ENCODE peak calls at places on chromosome 21, in seven cellular contexts. R is tibial nerve, G is AG04450, I is fibroblast of mammary gland, S is GM20000, T is heart left ventricle, B is MM.1S. L is an unnamed sample.

GRCh38 chr21:30408782-30409494 is 13.1 kb downstream of the KRTAP13-1 start:
- DNase-seq in R (no peak), G (no peak), I (peak; percentile 84), S (no peak), T (peak; percentile 34), B (peak; percentile 68), L (peak; percentile 42)

GRCh38 chr21:35116777-35117176 is 67.7 kb upstream of the RUNX1 start:
- DNase-seq in R (no peak), G (no peak), I (no peak), S (no peak), T (no peak), B (no peak), L (no peak)

GRCh38 chr21:16264314-16264713 is 534.5 kb downstream of the USP25 start:
- DNase-seq in R (no peak), G (no peak), I (peak; percentile 48), S (no peak), T (no peak), B (no peak), L (no peak)

GRCh38 chr21:46643379-46644177 is 8.1 kb downstream of the PRMT2 start:
- DNase-seq in R (no peak), G (no peak), I (no peak), S (no peak), T (no peak), B (no peak), L (no peak)

GRCh38 chr21:38386967-38387366 is 111.3 kb downstream of the ERG start:
- DNase-seq in R (no peak), G (no peak), I (no peak), S (no peak), T (no peak), B (peak; percentile 20), L (no peak)

GRCh38 chr21:39184050-39184980 is 1.1 kb upstream of the PSMG1 start:
- DNase-seq in R (no peak), G (no peak), I (no peak), S (no peak), T (no peak), B (peak; percentile 42), L (no peak)

GRCh38 chr21:35037384-35038105 is 11.6 kb downstream of the RUNX1 start:
- DNase-seq in R (no peak), G (no peak), I (no peak), S (no peak), T (no peak), B (no peak), L (no peak)

GRCh38 chr21:39125752-39126485 is 57.3 kb downstream of the PSMG1 start:
- DNase-seq in R (no peak), G (peak; percentile 49), I (peak; percentile 82), S (peak; percentile 40), T (peak; percentile 46), B (peak; percentile 31), L (no peak)

GRCh38 chr21:34553199-34553952 is 41.4 kb upstream of the KCNE1 start:
- DNase-seq in R (no peak), G (no peak), I (peak; percentile 86), S (no peak), T (no peak), B (no peak), L (no peak)

GRCh38 chr21:35204125-35204524 is 155.0 kb upstream of the RUNX1 start:
- DNase-seq in R (no peak), G (no peak), I (peak; percentile 56), S (no peak), T (no peak), B (no peak), L (no peak)

GRCh38 chr21:40041446-40041845 is 174.2 kb downstream of the PCP4 start:
- DNase-seq in R (no peak), G (no peak), I (no peak), S (no peak), T (no peak), B (peak; percentile 57), L (no peak)

GRCh38 chr21:14263879-14264278 is 47.9 kb downstream of the RBM11 start:
- DNase-seq in R (no peak), G (no peak), I (no peak), S (no peak), T (no peak), B (no peak), L (no peak)

GRCh38 chr21:43717166-43717853 is 1.6 kb upstream of the PDXK start:
- DNase-seq in R (no peak), G (no peak), I (no peak), S (no peak), T (no peak), B (peak; percentile 79), L (no peak)

GRCh38 chr21:34204481-34205439 is 131.4 kb downstream of the MRPS6 start:
- DNase-seq in R (no peak), G (no peak), I (no peak), S (no peak), T (no peak), B (no peak), L (no peak)

GRCh38 chr21:38925923-38926322 is 120.2 kb downstream of the ETS2 start:
- DNase-seq in R (no peak), G (peak; percentile 55), I (peak; percentile 92), S (no peak), T (peak; percentile 74), B (no peak), L (no peak)

GRCh38 chr21:39451332-39452206 is at the start of gene SH3BGR:
- DNase-seq in R (peak; percentile 31), G (no peak), I (no peak), S (no peak), T (peak; percentile 88), B (no peak), L (no peak)

GRCh38 chr21:39845581-39846130 is 21.6 kb upstream of the PCP4 start:
- DNase-seq in R (no peak), G (no peak), I (no peak), S (no peak), T (no peak), B (no peak), L (no peak)

GRCh38 chr21:38950388-38951094 is 144.8 kb downstream of the ETS2 start:
- DNase-seq in R (no peak), G (no peak), I (peak; percentile 48), S (no peak), T (no peak), B (no peak), L (no peak)

GRCh38 chr21:16033193-16033592 is 303.4 kb downstream of the USP25 start:
- DNase-seq in R (no peak), G (no peak), I (no peak), S (no peak), T (no peak), B (no peak), L (no peak)

GRCh38 chr21:33541105-33541711 is 709 bp downstream of the GART start:
- DNase-seq in R (no peak), G (no peak), I (peak; percentile 28), S (peak; percentile 15), T (no peak), B (peak; percentile 62), L (no peak)

GRCh38 chr21:39060485-39061099 is 122.7 kb downstream of the PSMG1 start:
- DNase-seq in R (no peak), G (no peak), I (no peak), S (no peak), T (no peak), B (no peak), L (no peak)

GRCh38 chr21:19553930-19554615 is 1150.5 kb upstream of the TMPRSS15 start:
- DNase-seq in R (no peak), G (no peak), I (no peak), S (no peak), T (no peak), B (no peak), L (no peak)

GRCh38 chr21:35217504-35218060 is 168.5 kb upstream of the RUNX1 start:
- DNase-seq in R (no peak), G (no peak), I (peak; percentile 85), S (no peak), T (no peak), B (peak; percentile 46), L (no peak)

GRCh38 chr21:34526618-34527290 is 14.7 kb upstream of the KCNE1 start:
- DNase-seq in R (peak; percentile 44), G (peak; percentile 100), I (peak; percentile 100), S (peak; percentile 36), T (peak; percentile 85), B (peak; percentile 80), L (no peak)

GRCh38 chr21:14881863-14882262 is 182.9 kb downstream of the NRIP1 start:
- DNase-seq in R (no peak), G (no peak), I (no peak), S (no peak), T (no peak), B (no peak), L (no peak)

GRCh38 chr21:32414579-32415358 is 2.3 kb downstream of the EVA1C start:
- DNase-seq in R (no peak), G (no peak), I (peak; percentile 67), S (no peak), T (no peak), B (no peak), L (no peak)
- TF ChIP-seq CTCF in R (no peak), G (peak; percentile 56), I (peak; percentile 60), S (no peak), T (peak; percentile 28), B (no peak), L (no peak)

GRCh38 chr21:18373631-18374030 is 30.0 kb downstream of the TMPRSS15 start:
- DNase-seq in R (no peak), G (no peak), I (no peak), S (no peak), T (no peak), B (no peak), L (no peak)

GRCh38 chr21:18370292-18370691 is 33.3 kb downstream of the TMPRSS15 start:
- DNase-seq in R (no peak), G (no peak), I (no peak), S (no peak), T (no peak), B (no peak), L (no peak)

GRCh38 chr21:18368193-18368592 is 35.4 kb downstream of the TMPRSS15 start:
- DNase-seq in R (no peak), G (no peak), I (no peak), S (no peak), T (no peak), B (no peak), L (no peak)

GRCh38 chr21:18369115-18369514 is 34.5 kb downstream of the TMPRSS15 start:
- DNase-seq in R (no peak), G (no peak), I (peak; percentile 16), S (no peak), T (no peak), B (peak; percentile 80), L (no peak)
- TF ChIP-seq CTCF in R (no peak), G (no peak), I (peak; percentile 13), S (no peak), T (no peak), B (peak; percentile 63), L (peak; percentile 22)

DNA sequence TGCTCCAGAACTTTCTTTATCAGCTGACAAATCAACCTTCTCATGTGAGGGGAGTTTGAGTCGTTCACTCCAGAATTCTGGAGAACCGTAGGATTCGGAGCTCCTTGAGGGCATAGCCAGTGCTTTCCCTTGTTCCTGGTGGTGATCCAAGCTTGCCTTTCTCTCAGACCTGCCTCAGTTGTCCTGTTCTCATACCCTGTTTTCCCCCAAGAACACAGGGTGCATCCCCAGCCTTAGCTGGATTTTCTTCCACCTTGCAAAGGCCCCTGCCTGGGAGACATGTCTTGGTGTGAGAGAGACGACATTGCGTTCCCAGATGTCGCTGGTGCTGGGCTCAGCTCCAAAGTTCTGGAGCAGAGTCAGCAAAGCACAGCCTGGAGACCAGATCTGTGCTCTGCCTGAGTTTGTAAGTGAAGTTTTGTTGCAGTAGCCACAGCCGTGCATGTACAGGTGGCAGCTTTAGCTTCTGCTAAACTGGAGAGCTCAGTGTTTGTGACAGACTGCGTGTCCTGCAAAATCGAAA is 40.0 kb downstream of the ABCG1 start:
- DNase-seq in R (no peak), G (no peak), I (no peak), S (no peak), T (peak; percentile 68), B (no peak), L (no peak)
- TF ChIP-seq CTCF in R (no peak), G (no peak), I (no peak), S (no peak), T (peak; percentile 28), B (peak; percentile 12), L (no peak)

GRCh38 chr21:42652527-42653491 is 612 bp upstream of the PDE9A start:
- DNase-seq in R (peak; percentile 43), G (no peak), I (peak; percentile 60), S (peak; percentile 44), T (peak; percentile 76), B (no peak), L (no peak)
- TF ChIP-seq CTCF in R (peak; percentile 30), G (no peak), I (peak; percentile 39), S (no peak), T (peak; percentile 46), B (no peak), L (peak; percentile 21)

L was measured in mesothelial cell of epicardium.